ENCODE peak calls at places on chromosome 11, in seven cellular contexts. One of them, this sample, is unnamed.

GRCh38 chr11:83008581-83008923 is 63.1 kb downstream of the RAB30 start:
- DNase-seq in stimulated activated naive CD8-positive, alpha-beta T cell treated with anti-CD3 and anti-CD28 coated beads, Interleukin-15, amount 100 ng/mL, for 72 hours: no peak
- DNase-seq in astrocyte of the cerebellum: no peak
- DNase-seq in prostate gland: no peak
- DNase-seq in GDM1: no peak
- DNase-seq in T-helper 2 cell: no peak
- DNase-seq in lower lobe of right lung: no peak
- DNase-seq in this sample: no peak

GRCh38 chr11:69325446-69325845 is 31.5 kb downstream of the MYEOV start:
- DNase-seq in stimulated activated naive CD8-positive, alpha-beta T cell treated with anti-CD3 and anti-CD28 coated beads, Interleukin-15, amount 100 ng/mL, for 72 hours: no peak
- DNase-seq in astrocyte of the cerebellum: no peak
- DNase-seq in prostate gland: no peak
- DNase-seq in GDM1: no peak
- DNase-seq in T-helper 2 cell: no peak
- DNase-seq in lower lobe of right lung: no peak
- DNase-seq in this sample: no peak

GRCh38 chr11:19723572-19724342 is 11.1 kb downstream of the NAV2 start:
- DNase-seq in stimulated activated naive CD8-positive, alpha-beta T cell treated with anti-CD3 and anti-CD28 coated beads, Interleukin-15, amount 100 ng/mL, for 72 hours: peak
- DNase-seq in astrocyte of the cerebellum: no peak
- DNase-seq in prostate gland: peak
- DNase-seq in GDM1: no peak
- DNase-seq in T-helper 2 cell: no peak
- DNase-seq in lower lobe of right lung: peak
- DNase-seq in this sample: peak

GRCh38 chr11:606245-606644 is 9.5 kb downstream of the IRF7 start:
- DNase-seq in stimulated activated naive CD8-positive, alpha-beta T cell treated with anti-CD3 and anti-CD28 coated beads, Interleukin-15, amount 100 ng/mL, for 72 hours: no peak
- DNase-seq in astrocyte of the cerebellum: no peak
- DNase-seq in prostate gland: peak
- DNase-seq in GDM1: no peak
- DNase-seq in T-helper 2 cell: no peak
- DNase-seq in lower lobe of right lung: peak
- DNase-seq in this sample: no peak

GRCh38 chr11:69055598-69056516 is 7.1 kb downstream of the TPCN2 start:
- DNase-seq in stimulated activated naive CD8-positive, alpha-beta T cell treated with anti-CD3 and anti-CD28 coated beads, Interleukin-15, amount 100 ng/mL, for 72 hours: peak
- DNase-seq in astrocyte of the cerebellum: no peak
- DNase-seq in prostate gland: no peak
- DNase-seq in GDM1: no peak
- DNase-seq in T-helper 2 cell: no peak
- DNase-seq in lower lobe of right lung: peak
- DNase-seq in this sample: no peak

GRCh38 chr11:68976563-68976962 is 4.2 kb downstream of the MRGPRD start:
- DNase-seq in stimulated activated naive CD8-positive, alpha-beta T cell treated with anti-CD3 and anti-CD28 coated beads, Interleukin-15, amount 100 ng/mL, for 72 hours: no peak
- DNase-seq in astrocyte of the cerebellum: no peak
- DNase-seq in prostate gland: no peak
- DNase-seq in GDM1: no peak
- DNase-seq in T-helper 2 cell: no peak
- DNase-seq in lower lobe of right lung: peak
- DNase-seq in this sample: no peak

GRCh38 chr11:134516529-134516928 is 104.5 kb upstream of the B3GAT1 start:
- DNase-seq in stimulated activated naive CD8-positive, alpha-beta T cell treated with anti-CD3 and anti-CD28 coated beads, Interleukin-15, amount 100 ng/mL, for 72 hours: no peak
- DNase-seq in astrocyte of the cerebellum: no peak
- DNase-seq in prostate gland: no peak
- DNase-seq in GDM1: no peak
- DNase-seq in T-helper 2 cell: no peak
- DNase-seq in lower lobe of right lung: peak
- DNase-seq in this sample: no peak

GRCh38 chr11:68677432-68677831 is 6.9 kb upstream of the GAL start:
- DNase-seq in stimulated activated naive CD8-positive, alpha-beta T cell treated with anti-CD3 and anti-CD28 coated beads, Interleukin-15, amount 100 ng/mL, for 72 hours: no peak
- DNase-seq in astrocyte of the cerebellum: peak
- DNase-seq in prostate gland: no peak
- DNase-seq in GDM1: no peak
- DNase-seq in T-helper 2 cell: no peak
- DNase-seq in lower lobe of right lung: no peak
- DNase-seq in this sample: no peak

GRCh38 chr11:83836883-83837654 is 550.9 kb upstream of the CCDC90B start:
- DNase-seq in stimulated activated naive CD8-positive, alpha-beta T cell treated with anti-CD3 and anti-CD28 coated beads, Interleukin-15, amount 100 ng/mL, for 72 hours: peak
- DNase-seq in astrocyte of the cerebellum: peak
- DNase-seq in prostate gland: peak
- DNase-seq in GDM1: peak
- DNase-seq in T-helper 2 cell: no peak
- DNase-seq in lower lobe of right lung: no peak
- DNase-seq in this sample: no peak

GRCh38 chr11:120215634-120216033 is 4.8 kb downstream of the OAF start:
- DNase-seq in stimulated activated naive CD8-positive, alpha-beta T cell treated with anti-CD3 and anti-CD28 coated beads, Interleukin-15, amount 100 ng/mL, for 72 hours: no peak
- DNase-seq in astrocyte of the cerebellum: no peak
- DNase-seq in prostate gland: no peak
- DNase-seq in GDM1: no peak
- DNase-seq in T-helper 2 cell: no peak
- DNase-seq in lower lobe of right lung: no peak
- DNase-seq in this sample: no peak

GRCh38 chr11:95134491-95134890 is 44.8 kb downstream of the ENDOD1 start:
- DNase-seq in stimulated activated naive CD8-positive, alpha-beta T cell treated with anti-CD3 and anti-CD28 coated beads, Interleukin-15, amount 100 ng/mL, for 72 hours: no peak
- DNase-seq in astrocyte of the cerebellum: no peak
- DNase-seq in prostate gland: peak
- DNase-seq in GDM1: no peak
- DNase-seq in T-helper 2 cell: no peak
- DNase-seq in lower lobe of right lung: no peak
- DNase-seq in this sample: no peak

GRCh38 chr11:45048313-45048841 is 97.7 kb upstream of the TP53I11 start:
- DNase-seq in stimulated activated naive CD8-positive, alpha-beta T cell treated with anti-CD3 and anti-CD28 coated beads, Interleukin-15, amount 100 ng/mL, for 72 hours: no peak
- DNase-seq in astrocyte of the cerebellum: no peak
- DNase-seq in prostate gland: no peak
- DNase-seq in GDM1: peak
- DNase-seq in T-helper 2 cell: no peak
- DNase-seq in lower lobe of right lung: no peak
- DNase-seq in this sample: no peak